ENCODE peak calls at places on chromosomes 4 and X, in five cellular contexts. One of them, this sample, is unnamed.

GRCh38 chr4:78923459-78924312 is 15.6 kb downstream of the PAQR3 start:
- DNase-seq in A549: peak; percentile 4
- DNase-seq in upper lobe of left lung: no peak
- DNase-seq in cardiac muscle cell: no peak
- DNase-seq in tibial artery: no peak
- DNase-seq in this sample: no peak

GRCh38 chr4:136650541-136651277 is 881.6 kb downstream of the PCDH18 start:
- DNase-seq in A549: peak; percentile 1
- DNase-seq in upper lobe of left lung: no peak
- DNase-seq in cardiac muscle cell: no peak
- DNase-seq in tibial artery: no peak
- DNase-seq in this sample: no peak

GRCh38 chr4:2818351-2818939 is 25.2 kb upstream of the ADD1 start:
- DNase-seq in A549: no peak
- DNase-seq in upper lobe of left lung: no peak
- DNase-seq in cardiac muscle cell: peak; percentile 32
- DNase-seq in tibial artery: no peak
- DNase-seq in this sample: no peak

GRCh38 chrX:123943074-123943473 is 18.4 kb upstream of the STAG2 start:
- DNase-seq in A549: no peak
- DNase-seq in upper lobe of left lung: no peak
- DNase-seq in cardiac muscle cell: no peak
- DNase-seq in tibial artery: no peak
- DNase-seq in this sample: no peak

GRCh38 chr4:54784188-54784671 is 126.5 kb downstream of the KIT start:
- DNase-seq in A549: no peak
- DNase-seq in upper lobe of left lung: peak; percentile 60
- DNase-seq in cardiac muscle cell: peak; percentile 60
- DNase-seq in tibial artery: peak; percentile 96
- DNase-seq in this sample: no peak

GRCh38 chr4:110371016-110371795 is 104.7 kb upstream of the ENPEP start:
- DNase-seq in A549: no peak
- DNase-seq in upper lobe of left lung: no peak
- DNase-seq in cardiac muscle cell: peak; percentile 17
- DNase-seq in tibial artery: no peak
- DNase-seq in this sample: no peak

GRCh38 chr4:40563401-40563800 is 66.3 kb downstream of the RBM47 start:
- DNase-seq in A549: no peak
- DNase-seq in upper lobe of left lung: peak; percentile 51
- DNase-seq in cardiac muscle cell: no peak
- DNase-seq in tibial artery: no peak
- DNase-seq in this sample: no peak

GRCh38 chrX:123859409-123859827 is 435 bp upstream of the XIAP start:
- DNase-seq in A549: no peak
- DNase-seq in upper lobe of left lung: peak; percentile 68
- DNase-seq in cardiac muscle cell: no peak
- DNase-seq in tibial artery: no peak
- DNase-seq in this sample: no peak

GRCh38 chrX:110161361-110161686 is 156.6 kb downstream of the AMMECR1 start:
- DNase-seq in A549: no peak
- DNase-seq in upper lobe of left lung: no peak
- DNase-seq in cardiac muscle cell: no peak
- DNase-seq in tibial artery: no peak
- DNase-seq in this sample: no peak

GRCh38 chr4:153112071-153112460 is 92.2 kb upstream of the TRIM2 start:
- DNase-seq in A549: no peak
- DNase-seq in upper lobe of left lung: no peak
- DNase-seq in cardiac muscle cell: no peak
- DNase-seq in tibial artery: no peak
- DNase-seq in this sample: no peak

GRCh38 chr4:144712775-144713174 is 66.8 kb downstream of the HHIP start:
- DNase-seq in A549: no peak
- DNase-seq in upper lobe of left lung: no peak
- DNase-seq in cardiac muscle cell: no peak
- DNase-seq in tibial artery: no peak
- DNase-seq in this sample: no peak

GRCh38 chrX:68686684-68687045 is 39.2 kb downstream of the STARD8 start:
- DNase-seq in A549: peak; percentile 42
- DNase-seq in upper lobe of left lung: peak; percentile 61
- DNase-seq in cardiac muscle cell: no peak
- DNase-seq in tibial artery: no peak
- DNase-seq in this sample: no peak

GRCh38 chrX:116010939-116011338 is 159.6 kb upstream of the AGTR2 start:
- DNase-seq in A549: no peak
- DNase-seq in upper lobe of left lung: no peak
- DNase-seq in cardiac muscle cell: no peak
- DNase-seq in tibial artery: no peak
- DNase-seq in this sample: no peak

GRCh38 chr4:1012031-1012739 is 759 bp downstream of the FGFRL1 start:
- DNase-seq in A549: peak; percentile 37
- DNase-seq in upper lobe of left lung: peak; percentile 43
- DNase-seq in cardiac muscle cell: peak; percentile 22
- DNase-seq in tibial artery: no peak
- DNase-seq in this sample: peak; percentile 31

GRCh38 chr4:1008840-1009646 is 2.4 kb upstream of the FGFRL1 start:
- DNase-seq in A549: no peak
- DNase-seq in upper lobe of left lung: no peak
- DNase-seq in cardiac muscle cell: no peak
- DNase-seq in tibial artery: peak; percentile 82
- DNase-seq in this sample: no peak

GRCh38 chr4:1011022-1011694 is at the start of gene FGFRL1:
- DNase-seq in A549: peak; percentile 85
- DNase-seq in upper lobe of left lung: peak; percentile 89
- DNase-seq in cardiac muscle cell: peak; percentile 97
- DNase-seq in tibial artery: peak; percentile 95
- DNase-seq in this sample: peak; percentile 85

GRCh38 chr4:1009647-1010521 is 1.5 kb upstream of the FGFRL1 start:
- DNase-seq in A549: peak; percentile 49
- DNase-seq in upper lobe of left lung: peak; percentile 76
- DNase-seq in cardiac muscle cell: peak; percentile 83
- DNase-seq in tibial artery: peak; percentile 85
- DNase-seq in this sample: peak; percentile 63

GRCh38 chr4:1010522-1011021 is 854 bp upstream of the FGFRL1 start:
- DNase-seq in A549: peak; percentile 83
- DNase-seq in upper lobe of left lung: peak; percentile 80
- DNase-seq in cardiac muscle cell: no peak
- DNase-seq in tibial artery: peak; percentile 93
- DNase-seq in this sample: peak; percentile 65
- H3K27ac ChIP-seq in A549: peak overlapping the region; percentile 61
- H3K27ac ChIP-seq in upper lobe of left lung: peak overlapping the region; percentile 79
- H3K27ac ChIP-seq in cardiac muscle cell: no peak overlapping the region
- H3K27ac ChIP-seq in tibial artery: peak overlapping the region; percentile 84
- H3K27ac ChIP-seq in this sample: peak overlapping the region; percentile 84

DNA sequence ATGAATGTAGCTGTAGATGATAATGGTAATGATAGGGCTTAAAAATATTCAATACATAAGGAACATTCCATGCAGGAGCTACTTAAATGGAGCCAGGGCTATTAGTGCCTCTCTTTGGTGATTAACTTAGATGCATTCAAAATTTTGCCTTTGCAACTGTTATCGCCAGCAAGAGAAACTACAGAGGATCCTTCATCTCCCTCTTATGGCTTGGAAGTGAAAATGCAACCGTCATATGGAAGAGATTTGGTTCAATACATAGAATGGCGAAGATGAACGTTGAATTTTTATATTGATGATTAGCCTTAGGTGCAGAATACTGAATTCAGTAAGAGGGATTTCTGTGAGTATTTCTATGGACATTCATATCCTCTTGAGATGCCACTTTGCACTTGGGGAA is 134.5 kb upstream of the NLGN4X start:
- DNase-seq in A549: no peak
- DNase-seq in upper lobe of left lung: no peak
- DNase-seq in cardiac muscle cell: peak; percentile 19
- DNase-seq in tibial artery: no peak
- DNase-seq in this sample: no peak
- TF ChIP-seq CTCF in A549: no peak
- TF ChIP-seq CTCF in upper lobe of left lung: no peak
- TF ChIP-seq CTCF in cardiac muscle cell: no peak
- TF ChIP-seq CTCF in tibial artery: no peak
- TF ChIP-seq CTCF in this sample: no peak

GRCh38 chr4:87075876-87076275 is 141.1 kb downstream of the AFF1 start:
- DNase-seq in A549: no peak
- DNase-seq in upper lobe of left lung: no peak
- DNase-seq in cardiac muscle cell: no peak
- DNase-seq in tibial artery: no peak
- DNase-seq in this sample: no peak
- H3K27ac ChIP-seq in A549: no peak overlapping the region
- H3K27ac ChIP-seq in upper lobe of left lung: no peak overlapping the region
- H3K27ac ChIP-seq in cardiac muscle cell: no peak overlapping the region
- H3K27ac ChIP-seq in tibial artery: no peak overlapping the region
- H3K27ac ChIP-seq in this sample: no peak overlapping the region

GRCh38 chrX:112664928-112665327 is 14.8 kb downstream of the LHFPL1 start:
- DNase-seq in A549: no peak
- DNase-seq in upper lobe of left lung: no peak
- DNase-seq in cardiac muscle cell: no peak
- DNase-seq in tibial artery: no peak
- DNase-seq in this sample: no peak
- TF ChIP-seq CTCF in A549: no peak
- TF ChIP-seq CTCF in upper lobe of left lung: no peak
- TF ChIP-seq CTCF in cardiac muscle cell: no peak
- TF ChIP-seq CTCF in tibial artery: no peak
- TF ChIP-seq CTCF in this sample: no peak

GRCh38 chr4:6331018-6331417 is 61.4 kb downstream of the WFS1 start:
- DNase-seq in A549: peak; percentile 60
- DNase-seq in upper lobe of left lung: no peak
- DNase-seq in cardiac muscle cell: no peak
- DNase-seq in tibial artery: no peak
- DNase-seq in this sample: no peak
- H3K27ac ChIP-seq in A549: no peak overlapping the region
- H3K27ac ChIP-seq in upper lobe of left lung: no peak overlapping the region
- H3K27ac ChIP-seq in cardiac muscle cell: no peak overlapping the region
- H3K27ac ChIP-seq in tibial artery: no peak overlapping the region
- H3K27ac ChIP-seq in this sample: no peak overlapping the region

DNA sequence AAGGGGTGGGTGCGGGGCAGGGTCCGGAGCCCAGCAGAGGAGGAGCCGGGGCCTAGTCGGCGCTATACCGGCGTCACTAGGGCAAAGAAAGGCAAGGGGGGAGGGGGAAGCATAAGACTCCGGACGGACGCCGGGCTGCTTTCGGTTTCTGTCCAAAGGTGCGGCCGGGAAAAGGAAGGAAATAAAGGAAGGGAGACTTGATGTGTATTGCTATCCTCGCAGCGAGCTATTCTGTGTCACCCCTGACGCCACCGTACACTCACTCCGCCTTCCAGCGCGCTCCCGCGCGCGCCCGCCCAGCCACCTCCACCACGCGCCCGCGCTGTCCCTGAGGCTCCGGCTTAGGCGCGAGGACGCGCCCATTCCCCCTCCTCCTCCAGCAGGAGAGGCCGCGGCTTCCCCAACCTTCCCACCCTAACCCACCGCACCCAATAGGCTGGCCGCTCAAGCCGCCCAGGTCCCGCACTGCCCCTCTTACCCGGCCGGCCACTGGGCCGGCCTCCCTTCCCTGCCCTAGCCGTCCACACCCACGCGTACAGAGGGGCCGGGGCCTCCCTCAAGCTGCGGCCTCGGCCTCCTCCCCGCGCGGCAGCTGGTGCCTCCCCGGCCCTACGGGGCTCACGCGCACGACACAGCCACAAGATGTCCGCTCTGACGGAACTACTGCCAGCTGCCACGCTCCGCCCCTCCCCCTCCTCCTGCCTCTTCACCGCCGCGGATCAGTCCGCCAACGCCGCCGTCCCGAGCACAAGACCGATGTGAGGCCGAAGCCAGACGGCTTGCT is at the start of gene UBE2D3:
- DNase-seq in A549: peak; percentile 97
- DNase-seq in upper lobe of left lung: peak; percentile 93
- DNase-seq in cardiac muscle cell: peak; percentile 94
- DNase-seq in tibial artery: peak; percentile 96
- DNase-seq in this sample: peak; percentile 59
- TF ChIP-seq CTCF in A549: no peak
- TF ChIP-seq CTCF in upper lobe of left lung: no peak
- TF ChIP-seq CTCF in cardiac muscle cell: peak; percentile 25
- TF ChIP-seq CTCF in tibial artery: no peak
- TF ChIP-seq CTCF in this sample: no peak

GRCh38 chrX:134735015-134735414 is 76.7 kb upstream of the PLAC1 start:
- DNase-seq in A549: no peak
- DNase-seq in upper lobe of left lung: no peak
- DNase-seq in cardiac muscle cell: no peak
- DNase-seq in tibial artery: no peak
- DNase-seq in this sample: no peak

GRCh38 chrX:134734343-134735001 is 76.2 kb upstream of the PLAC1 start:
- DNase-seq in A549: no peak
- DNase-seq in upper lobe of left lung: no peak
- DNase-seq in cardiac muscle cell: no peak
- DNase-seq in tibial artery: no peak
- DNase-seq in this sample: no peak

GRCh38 chrX:134737061-134737460 is 78.8 kb upstream of the PLAC1 start:
- DNase-seq in A549: no peak
- DNase-seq in upper lobe of left lung: no peak
- DNase-seq in cardiac muscle cell: no peak
- DNase-seq in tibial artery: peak; percentile 62
- DNase-seq in this sample: no peak

GRCh38 chrX:134737721-134738369 is 79.6 kb upstream of the PLAC1 start:
- DNase-seq in A549: no peak
- DNase-seq in upper lobe of left lung: no peak
- DNase-seq in cardiac muscle cell: no peak
- DNase-seq in tibial artery: no peak
- DNase-seq in this sample: no peak

GRCh38 chrX:134736351-134736750 is 78.1 kb upstream of the PLAC1 start:
- DNase-seq in A549: no peak
- DNase-seq in upper lobe of left lung: no peak
- DNase-seq in cardiac muscle cell: no peak
- DNase-seq in tibial artery: no peak
- DNase-seq in this sample: no peak
- H3K27ac ChIP-seq in A549: no peak overlapping the region
- H3K27ac ChIP-seq in upper lobe of left lung: no peak overlapping the region
- H3K27ac ChIP-seq in cardiac muscle cell: no peak overlapping the region
- H3K27ac ChIP-seq in tibial artery: no peak overlapping the region
- H3K27ac ChIP-seq in this sample: no peak overlapping the region

DNA sequence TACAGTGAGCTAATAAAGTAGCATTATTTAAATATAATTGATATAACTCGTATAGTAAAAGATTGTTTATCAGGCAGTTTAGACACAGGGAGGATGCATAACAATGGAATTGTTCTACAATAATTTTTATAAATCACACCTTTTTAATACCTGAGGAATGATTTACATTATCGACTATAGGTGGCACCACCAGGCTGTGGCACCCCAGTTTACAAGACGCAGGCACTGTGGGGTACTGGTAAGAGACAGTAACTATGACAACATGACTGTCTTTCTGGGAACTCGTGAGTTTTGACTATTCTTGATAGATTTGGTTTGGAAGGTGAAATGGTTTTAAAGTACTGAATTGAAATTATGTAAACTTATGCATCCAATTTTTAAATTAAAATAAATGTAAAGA is 27.1 kb upstream of the STBD1 start:
- DNase-seq in A549: peak; percentile 11
- DNase-seq in upper lobe of left lung: no peak
- DNase-seq in cardiac muscle cell: no peak
- DNase-seq in tibial artery: no peak
- DNase-seq in this sample: no peak
- TF ChIP-seq CTCF in A549: peak; percentile 29
- TF ChIP-seq CTCF in upper lobe of left lung: no peak
- TF ChIP-seq CTCF in cardiac muscle cell: no peak
- TF ChIP-seq CTCF in tibial artery: no peak
- TF ChIP-seq CTCF in this sample: no peak

This sample was measured in RWPE1.